ENCODE peak calls at places on chromosomes 2 and 18, in four cellular contexts. One of them, this sample, is unnamed.

GRCh38 chr18:55588876-55589595 is 1.0 kb upstream of the TCF4 start:
- DNase-seq in K562: no peak
- DNase-seq in heart right ventricle: no peak
- DNase-seq in PC-9: no peak
- DNase-seq in this sample: no peak

GRCh38 chr2:234725528-234726264 is 226.1 kb upstream of the SH3BP4 start:
- DNase-seq in K562: no peak
- DNase-seq in heart right ventricle: no peak
- DNase-seq in PC-9: no peak
- DNase-seq in this sample: no peak

GRCh38 chr18:32730620-32731021 is 42.2 kb downstream of the KLHL14 start:
- DNase-seq in K562: no peak
- DNase-seq in heart right ventricle: no peak
- DNase-seq in PC-9: no peak
- DNase-seq in this sample: no peak

GRCh38 chr2:69012310-69013122 is 463 bp upstream of the ANTXR1 start:
- DNase-seq in K562: peak; percentile 66
- DNase-seq in heart right ventricle: peak; percentile 74
- DNase-seq in PC-9: peak; percentile 57
- DNase-seq in this sample: peak; percentile 76

GRCh38 chr18:79413426-79413825 is 17.7 kb downstream of the NFATC1 start:
- DNase-seq in K562: no peak
- DNase-seq in heart right ventricle: no peak
- DNase-seq in PC-9: no peak
- DNase-seq in this sample: no peak

GRCh38 chr2:240593703-240594451 is 7.3 kb downstream of the CAPN10 start:
- DNase-seq in K562: no peak
- DNase-seq in heart right ventricle: peak; percentile 57
- DNase-seq in PC-9: no peak
- DNase-seq in this sample: no peak

GRCh38 chr2:53353372-53354111 is 414.1 kb upstream of the CHAC2 start:
- DNase-seq in K562: no peak
- DNase-seq in heart right ventricle: no peak
- DNase-seq in PC-9: peak; percentile 86
- DNase-seq in this sample: peak; percentile 63

GRCh38 chr2:229725716-229726346 is 11.5 kb upstream of the DNER start:
- DNase-seq in K562: no peak
- DNase-seq in heart right ventricle: no peak
- DNase-seq in PC-9: no peak
- DNase-seq in this sample: peak; percentile 32

GRCh38 chr2:55045685-55046221 is 4.5 kb downstream of the RTN4 start:
- DNase-seq in K562: no peak
- DNase-seq in heart right ventricle: no peak
- DNase-seq in PC-9: no peak
- DNase-seq in this sample: no peak

GRCh38 chr2:234395801-234396478 is 100.9 kb downstream of the ARL4C start:
- DNase-seq in K562: no peak
- DNase-seq in heart right ventricle: no peak
- DNase-seq in PC-9: no peak
- DNase-seq in this sample: no peak

GRCh38 chr18:45777393-45777792 is 48.1 kb upstream of the SIGLEC15 start:
- DNase-seq in K562: no peak
- DNase-seq in heart right ventricle: no peak
- DNase-seq in PC-9: no peak
- DNase-seq in this sample: no peak

GRCh38 chr2:45192481-45192880 is 183.2 kb upstream of the SIX2 start:
- DNase-seq in K562: no peak
- DNase-seq in heart right ventricle: no peak
- DNase-seq in PC-9: no peak
- DNase-seq in this sample: no peak

GRCh38 chr2:128736689-128737545 is 418.2 kb upstream of the HS6ST1 start:
- DNase-seq in K562: peak; percentile 81
- DNase-seq in heart right ventricle: peak; percentile 79
- DNase-seq in PC-9: peak; percentile 40
- DNase-seq in this sample: peak; percentile 85

GRCh38 chr2:186426153-186427016 is 59.7 kb upstream of the ZC3H15 start:
- DNase-seq in K562: no peak
- DNase-seq in heart right ventricle: no peak
- DNase-seq in PC-9: no peak
- DNase-seq in this sample: no peak

GRCh38 chr2:150598383-150598782 is 110.9 kb upstream of the RND3 start:
- DNase-seq in K562: no peak
- DNase-seq in heart right ventricle: no peak
- DNase-seq in PC-9: no peak
- DNase-seq in this sample: no peak

GRCh38 chr2:2620604-2621003 is 289.5 kb upstream of the MYT1L start:
- DNase-seq in K562: no peak
- DNase-seq in heart right ventricle: no peak
- DNase-seq in PC-9: no peak
- DNase-seq in this sample: no peak

GRCh38 chr2:37667704-37668103 is 3.7 kb downstream of the CDC42EP3 start:
- DNase-seq in K562: no peak
- DNase-seq in heart right ventricle: no peak
- DNase-seq in PC-9: no peak
- DNase-seq in this sample: no peak

GRCh38 chr2:217289909-217290283 is 430.0 kb upstream of the TNP1 start:
- DNase-seq in K562: peak; percentile 25
- DNase-seq in heart right ventricle: no peak
- DNase-seq in PC-9: peak; percentile 45
- DNase-seq in this sample: peak; percentile 51

GRCh38 chr2:24491626-24492282 is 700 bp downstream of the NCOA1 start:
- DNase-seq in K562: peak; percentile 67
- DNase-seq in heart right ventricle: peak; percentile 62
- DNase-seq in PC-9: peak; percentile 26
- DNase-seq in this sample: peak; percentile 77

GRCh38 chr2:48412409-48413259 is 117.3 kb upstream of the STON1 start:
- DNase-seq in K562: no peak
- DNase-seq in heart right ventricle: no peak
- DNase-seq in PC-9: no peak
- DNase-seq in this sample: no peak

GRCh38 chr2:126446106-126446695 is 209.8 kb upstream of the GYPC start:
- DNase-seq in K562: no peak
- DNase-seq in heart right ventricle: no peak
- DNase-seq in PC-9: no peak
- DNase-seq in this sample: no peak

GRCh38 chr18:23270999-23271680 is 135.9 kb downstream of the CABLES1 start:
- DNase-seq in K562: no peak
- DNase-seq in heart right ventricle: no peak
- DNase-seq in PC-9: no peak
- DNase-seq in this sample: no peak

GRCh38 chr2:28709101-28709500 is 42.5 kb upstream of the PPP1CB start:
- DNase-seq in K562: no peak
- DNase-seq in heart right ventricle: no peak
- DNase-seq in PC-9: no peak
- DNase-seq in this sample: peak; percentile 81

GRCh38 chr2:39620067-39620466 is 45.6 kb upstream of the TMEM178A start:
- DNase-seq in K562: peak; percentile 76
- DNase-seq in heart right ventricle: peak; percentile 46
- DNase-seq in PC-9: peak; percentile 63
- DNase-seq in this sample: peak; percentile 40

GRCh38 chr2:111924617-111925107 is 26.3 kb downstream of the MERTK start:
- DNase-seq in K562: no peak
- DNase-seq in heart right ventricle: no peak
- DNase-seq in PC-9: no peak
- DNase-seq in this sample: no peak

GRCh38 chr2:225040862-225041209 is 1.4 kb downstream of the DOCK10 start:
- DNase-seq in K562: no peak
- DNase-seq in heart right ventricle: no peak
- DNase-seq in PC-9: no peak
- DNase-seq in this sample: no peak

GRCh38 chr2:110105608-110106467 is 9.8 kb downstream of the MALL start:
- DNase-seq in K562: no peak
- DNase-seq in heart right ventricle: no peak
- DNase-seq in PC-9: peak; percentile 81
- DNase-seq in this sample: peak; percentile 69

GRCh38 chr2:43251171-43251731 is 24.8 kb upstream of the ZFP36L2 start:
- DNase-seq in K562: no peak
- DNase-seq in heart right ventricle: no peak
- DNase-seq in PC-9: no peak
- DNase-seq in this sample: peak; percentile 76

GRCh38 chr2:18671363-18671762 is 82.0 kb upstream of the NT5C1B start:
- DNase-seq in K562: no peak
- DNase-seq in heart right ventricle: no peak
- DNase-seq in PC-9: no peak
- DNase-seq in this sample: no peak

GRCh38 chr2:233857511-233858118 is 3.3 kb upstream of the HJURP start:
- DNase-seq in K562: peak; percentile 71
- DNase-seq in heart right ventricle: no peak
- DNase-seq in PC-9: peak; percentile 61
- DNase-seq in this sample: peak; percentile 45

GRCh38 chr2:101515512-101515911 is 40.6 kb upstream of the RFX8 start:
- DNase-seq in K562: no peak
- DNase-seq in heart right ventricle: peak; percentile 58
- DNase-seq in PC-9: no peak
- DNase-seq in this sample: no peak

GRCh38 chr2:236988690-236989639 is 96.7 kb upstream of the COPS8 start:
- DNase-seq in K562: no peak
- DNase-seq in heart right ventricle: peak; percentile 61
- DNase-seq in PC-9: peak; percentile 45
- DNase-seq in this sample: peak; percentile 51

GRCh38 chr2:205482399-205483065 is 199.8 kb upstream of the NRP2 start:
- DNase-seq in K562: no peak
- DNase-seq in heart right ventricle: peak; percentile 6
- DNase-seq in PC-9: no peak
- DNase-seq in this sample: no peak

GRCh38 chr2:62465039-62465740 is 40.8 kb downstream of the TMEM17 start:
- DNase-seq in K562: no peak
- DNase-seq in heart right ventricle: no peak
- DNase-seq in PC-9: no peak
- DNase-seq in this sample: no peak

GRCh38 chr18:49094136-49094535 is 143.4 kb upstream of the SMAD7 start:
- DNase-seq in K562: no peak
- DNase-seq in heart right ventricle: no peak
- DNase-seq in PC-9: no peak
- DNase-seq in this sample: peak; percentile 39

GRCh38 chr2:185695711-185696110 is 42.9 kb upstream of the FSIP2 start:
- DNase-seq in K562: no peak
- DNase-seq in heart right ventricle: no peak
- DNase-seq in PC-9: no peak
- DNase-seq in this sample: no peak

GRCh38 chr2:109238580-109238979 is 109.6 kb downstream of the SH3RF3 start:
- DNase-seq in K562: no peak
- DNase-seq in heart right ventricle: no peak
- DNase-seq in PC-9: no peak
- DNase-seq in this sample: no peak

GRCh38 chr2:195711478-195711877 is 54.5 kb downstream of the SLC39A10 start:
- DNase-seq in K562: no peak
- DNase-seq in heart right ventricle: no peak
- DNase-seq in PC-9: no peak
- DNase-seq in this sample: no peak

GRCh38 chr2:195721042-195721441 is 64.0 kb downstream of the SLC39A10 start:
- DNase-seq in K562: no peak
- DNase-seq in heart right ventricle: no peak
- DNase-seq in PC-9: no peak
- DNase-seq in this sample: no peak

DNA sequence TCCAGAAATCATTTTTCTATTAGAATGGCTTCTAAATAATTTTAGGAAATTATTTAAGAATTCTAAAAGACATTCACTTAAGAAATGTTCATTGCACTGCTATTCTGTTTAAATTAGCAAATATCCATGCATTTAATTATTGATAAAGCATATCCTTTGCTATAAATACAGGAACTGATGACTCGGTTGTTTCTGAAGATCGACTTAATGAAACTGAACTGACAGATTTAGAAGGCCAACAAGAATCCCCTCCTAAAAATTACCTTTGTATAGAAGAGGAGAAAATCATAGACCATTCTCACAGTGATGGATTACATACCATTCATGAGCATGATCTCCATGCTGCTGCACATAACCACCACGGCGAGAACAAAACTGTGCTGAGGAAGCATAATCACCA is 59.4 kb downstream of the SLC39A10 start:
- DNase-seq in K562: no peak
- DNase-seq in heart right ventricle: no peak
- DNase-seq in PC-9: no peak
- DNase-seq in this sample: no peak
- H3K27ac ChIP-seq in K562: no peak overlapping the region
- H3K27ac ChIP-seq in heart right ventricle: no peak overlapping the region
- H3K27ac ChIP-seq in PC-9: no peak overlapping the region
- H3K27ac ChIP-seq in this sample: no peak overlapping the region

GRCh38 chr2:121075641-121076500 is 209.1 kb downstream of the TFCP2L1 start:
- DNase-seq in K562: no peak
- DNase-seq in heart right ventricle: no peak
- DNase-seq in PC-9: peak; percentile 30
- DNase-seq in this sample: no peak
- H3K27ac ChIP-seq in K562: peak overlapping the region; percentile 25
- H3K27ac ChIP-seq in heart right ventricle: no peak overlapping the region
- H3K27ac ChIP-seq in PC-9: no peak overlapping the region
- H3K27ac ChIP-seq in this sample: no peak overlapping the region

DNA sequence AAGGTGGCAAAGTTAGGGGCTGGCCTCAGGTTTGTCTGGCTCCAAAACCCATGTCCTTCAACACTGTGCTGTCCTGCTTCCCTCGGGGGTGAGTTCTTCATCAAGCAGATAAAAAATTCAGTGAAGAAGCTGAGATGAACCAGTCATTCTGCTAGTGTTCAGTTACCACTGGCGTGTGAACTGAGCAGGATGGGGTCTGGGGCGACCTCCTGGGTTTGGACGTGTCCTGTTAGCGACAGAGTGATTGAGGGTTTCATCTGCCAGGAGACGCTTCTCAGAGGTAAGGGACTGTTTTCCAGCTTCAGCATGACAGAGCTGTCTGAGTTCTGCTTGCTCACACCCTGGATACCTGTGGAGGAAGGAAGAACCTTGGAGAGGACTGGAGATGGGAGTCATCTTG is 14.6 kb downstream of the CEP68 start:
- DNase-seq in K562: no peak
- DNase-seq in heart right ventricle: no peak
- DNase-seq in PC-9: no peak
- DNase-seq in this sample: no peak
- H3K27ac ChIP-seq in K562: no peak overlapping the region
- H3K27ac ChIP-seq in heart right ventricle: peak overlapping the region; percentile 48
- H3K27ac ChIP-seq in PC-9: no peak overlapping the region
- H3K27ac ChIP-seq in this sample: peak overlapping the region; percentile 93

GRCh38 chr2:12131975-12132374 is 385.5 kb downstream of the LPIN1 start:
- DNase-seq in K562: no peak
- DNase-seq in heart right ventricle: no peak
- DNase-seq in PC-9: peak; percentile 30
- DNase-seq in this sample: peak; percentile 37
- H3K27ac ChIP-seq in K562: no peak overlapping the region
- H3K27ac ChIP-seq in heart right ventricle: no peak overlapping the region
- H3K27ac ChIP-seq in PC-9: peak overlapping the region; percentile 68
- H3K27ac ChIP-seq in this sample: peak overlapping the region; percentile 32

DNA sequence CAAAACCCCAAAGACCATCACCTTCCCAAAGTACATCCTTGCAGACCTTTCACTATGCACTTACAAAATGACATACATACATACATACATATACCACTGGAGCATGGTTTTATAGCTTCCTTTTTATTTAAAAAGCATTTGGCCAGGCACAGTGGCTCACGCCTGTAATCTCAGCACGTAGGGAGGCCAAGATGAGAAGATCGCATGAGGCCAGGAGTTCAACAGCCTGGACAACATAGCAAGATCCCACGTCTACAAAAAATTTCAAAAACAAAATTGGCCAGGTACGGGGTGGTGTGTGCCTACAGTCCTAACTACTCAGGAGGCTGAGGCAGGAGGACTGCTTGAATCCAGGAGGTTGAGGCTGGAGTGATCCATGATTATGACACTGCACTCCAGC is 29.9 kb upstream of the ADAM17 start:
- DNase-seq in K562: no peak
- DNase-seq in heart right ventricle: no peak
- DNase-seq in PC-9: no peak
- DNase-seq in this sample: no peak
- H3K27ac ChIP-seq in K562: no peak overlapping the region
- H3K27ac ChIP-seq in heart right ventricle: no peak overlapping the region
- H3K27ac ChIP-seq in PC-9: no peak overlapping the region
- H3K27ac ChIP-seq in this sample: no peak overlapping the region